ENCODE peak calls at places on chromosomes 7 and 10, in seven cellular contexts. One of them, this sample, is unnamed.

GRCh38 chr7:156160811-156161210 is 348.5 kb upstream of the SHH start:
- DNase-seq in trophoblast cell: no peak
- DNase-seq in mesenchymal stem cell: no peak
- DNase-seq in H1: peak
- DNase-seq in IMR-90: no peak
- DNase-seq in H9: peak
- DNase-seq in neuronal stem cell: peak
- DNase-seq in this sample: peak

GRCh38 chr7:23349484-23350157 is 50.5 kb downstream of the MALSU1 start:
- DNase-seq in H1: no peak
- DNase-seq in IMR-90: peak
- DNase-seq in mesenchymal stem cell: peak
- DNase-seq in trophoblast cell: no peak
- DNase-seq in neuronal stem cell: peak
- DNase-seq in H9: no peak
- DNase-seq in this sample: peak

GRCh38 chr7:148932-149855 is 43.2 kb upstream of the FAM20C start:
- DNase-seq in mesenchymal stem cell: peak
- DNase-seq in IMR-90: peak
- DNase-seq in H1: peak
- DNase-seq in H9: peak
- DNase-seq in trophoblast cell: peak
- DNase-seq in neuronal stem cell: peak
- DNase-seq in this sample: peak

GRCh38 chr7:81383848-81384247 is 386.0 kb downstream of the HGF start:
- DNase-seq in H9: no peak
- DNase-seq in mesenchymal stem cell: no peak
- DNase-seq in IMR-90: no peak
- DNase-seq in trophoblast cell: peak
- DNase-seq in neuronal stem cell: no peak
- DNase-seq in H1: no peak
- DNase-seq in this sample: no peak

GRCh38 chr10:130137077-130137448 is 872 bp downstream of the GLRX3 start:
- DNase-seq in IMR-90: peak
- DNase-seq in mesenchymal stem cell: peak
- DNase-seq in H1: no peak
- DNase-seq in H9: no peak
- DNase-seq in trophoblast cell: no peak
- DNase-seq in neuronal stem cell: peak
- DNase-seq in this sample: peak

GRCh38 chr7:129053938-129054437 is 923 bp downstream of the TNPO3 start:
- DNase-seq in H9: no peak
- DNase-seq in trophoblast cell: no peak
- DNase-seq in neuronal stem cell: peak
- DNase-seq in mesenchymal stem cell: peak
- DNase-seq in IMR-90: peak
- DNase-seq in H1: no peak
- DNase-seq in this sample: no peak

GRCh38 chr7:92633211-92633906 is 43.2 kb upstream of the FAM133B start:
- DNase-seq in IMR-90: peak
- DNase-seq in H1: no peak
- DNase-seq in trophoblast cell: peak
- DNase-seq in mesenchymal stem cell: peak
- DNase-seq in neuronal stem cell: no peak
- DNase-seq in H9: no peak
- DNase-seq in this sample: peak

GRCh38 chr7:155486783-155487508 is 29.0 kb downstream of the EN2 start:
- DNase-seq in H1: no peak
- DNase-seq in H9: no peak
- DNase-seq in neuronal stem cell: no peak
- DNase-seq in mesenchymal stem cell: no peak
- DNase-seq in IMR-90: no peak
- DNase-seq in trophoblast cell: no peak
- DNase-seq in this sample: no peak

GRCh38 chr10:14536269-14536903 is 205.7 kb upstream of the FRMD4A start:
- DNase-seq in H1: no peak
- DNase-seq in trophoblast cell: peak
- DNase-seq in H9: no peak
- DNase-seq in mesenchymal stem cell: no peak
- DNase-seq in IMR-90: no peak
- DNase-seq in neuronal stem cell: no peak
- DNase-seq in this sample: no peak

GRCh38 chr7:26631601-26632000 is 232.8 kb downstream of the SKAP2 start:
- DNase-seq in trophoblast cell: no peak
- DNase-seq in IMR-90: no peak
- DNase-seq in H9: no peak
- DNase-seq in H1: no peak
- DNase-seq in neuronal stem cell: no peak
- DNase-seq in mesenchymal stem cell: no peak
- DNase-seq in this sample: no peak

GRCh38 chr7:26630361-26630760 is 234.0 kb downstream of the SKAP2 start:
- DNase-seq in neuronal stem cell: no peak
- DNase-seq in IMR-90: no peak
- DNase-seq in mesenchymal stem cell: no peak
- DNase-seq in H9: no peak
- DNase-seq in trophoblast cell: peak
- DNase-seq in H1: no peak
- DNase-seq in this sample: no peak

GRCh38 chr7:26630941-26631580 is 233.3 kb downstream of the SKAP2 start:
- DNase-seq in IMR-90: no peak
- DNase-seq in mesenchymal stem cell: no peak
- DNase-seq in H9: no peak
- DNase-seq in neuronal stem cell: no peak
- DNase-seq in trophoblast cell: peak
- DNase-seq in H1: no peak
- DNase-seq in this sample: no peak

GRCh38 chr7:26627871-26628270 is 236.5 kb downstream of the SKAP2 start:
- DNase-seq in IMR-90: no peak
- DNase-seq in trophoblast cell: no peak
- DNase-seq in neuronal stem cell: no peak
- DNase-seq in H1: no peak
- DNase-seq in H9: no peak
- DNase-seq in mesenchymal stem cell: no peak
- DNase-seq in this sample: no peak

GRCh38 chr7:26629696-26630095 is 234.7 kb downstream of the SKAP2 start:
- DNase-seq in H9: no peak
- DNase-seq in mesenchymal stem cell: peak
- DNase-seq in H1: no peak
- DNase-seq in IMR-90: no peak
- DNase-seq in trophoblast cell: peak
- DNase-seq in neuronal stem cell: no peak
- DNase-seq in this sample: no peak
- H4K8ac ChIP-seq in H9: no peak
- H4K8ac ChIP-seq in mesenchymal stem cell: no peak
- H4K8ac ChIP-seq in H1: no peak
- H4K8ac ChIP-seq in IMR-90: no peak
- H4K8ac ChIP-seq in trophoblast cell: no peak
- H4K8ac ChIP-seq in neuronal stem cell: no peak
- H4K8ac ChIP-seq in this sample: no peak

GRCh38 chr10:12250181-12250580 is 54.2 kb downstream of the CDC123 start:
- DNase-seq in neuronal stem cell: no peak
- DNase-seq in trophoblast cell: no peak
- DNase-seq in H1: no peak
- DNase-seq in mesenchymal stem cell: no peak
- DNase-seq in H9: no peak
- DNase-seq in IMR-90: no peak
- DNase-seq in this sample: no peak
- H2BK120ac ChIP-seq in neuronal stem cell: no peak
- H2BK120ac ChIP-seq in trophoblast cell: no peak
- H2BK120ac ChIP-seq in H1: no peak
- H2BK120ac ChIP-seq in mesenchymal stem cell: no peak
- H2BK120ac ChIP-seq in H9: no peak
- H2BK120ac ChIP-seq in IMR-90: no peak
- H2BK120ac ChIP-seq in this sample: no peak

GRCh38 chr10:62266611-62267010 is 2.0 kb downstream of the RTKN2 start:
- DNase-seq in H1: no peak
- DNase-seq in neuronal stem cell: no peak
- DNase-seq in trophoblast cell: no peak
- DNase-seq in IMR-90: no peak
- DNase-seq in mesenchymal stem cell: no peak
- DNase-seq in H9: no peak
- DNase-seq in this sample: no peak
- H2BK5ac ChIP-seq in H1: no peak
- H2BK5ac ChIP-seq in neuronal stem cell: no peak
- H2BK5ac ChIP-seq in trophoblast cell: no peak
- H2BK5ac ChIP-seq in IMR-90: no peak
- H2BK5ac ChIP-seq in mesenchymal stem cell: no peak
- H2BK5ac ChIP-seq in H9: no peak
- H2BK5ac ChIP-seq in this sample: no peak

DNA sequence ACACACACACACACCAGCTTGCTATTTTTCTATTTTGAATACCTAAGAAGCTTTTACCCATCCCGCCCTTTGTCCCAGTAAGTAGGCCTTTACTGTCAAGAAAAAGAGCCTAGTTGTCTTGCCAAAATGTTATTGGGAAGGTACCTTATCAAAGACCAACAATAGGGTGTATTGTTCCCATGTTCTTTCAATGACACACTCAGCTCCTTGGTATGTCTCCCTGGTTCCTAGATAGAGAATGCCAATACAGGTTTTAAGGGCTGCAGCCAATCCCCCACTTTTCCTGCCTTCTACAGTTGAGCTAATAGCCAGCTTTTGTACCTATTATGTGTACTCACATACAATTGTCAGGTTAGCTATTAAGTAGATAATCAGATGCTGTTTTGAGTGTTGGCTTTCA is 92.0 kb upstream of the LRRTM3 start:
- DNase-seq in trophoblast cell: no peak
- DNase-seq in H9: no peak
- DNase-seq in neuronal stem cell: no peak
- DNase-seq in H1: no peak
- DNase-seq in IMR-90: no peak
- DNase-seq in mesenchymal stem cell: no peak
- DNase-seq in this sample: peak
- H4K8ac ChIP-seq in trophoblast cell: no peak
- H4K8ac ChIP-seq in H9: no peak
- H4K8ac ChIP-seq in neuronal stem cell: no peak
- H4K8ac ChIP-seq in H1: no peak
- H4K8ac ChIP-seq in IMR-90: no peak
- H4K8ac ChIP-seq in mesenchymal stem cell: no peak
- H4K8ac ChIP-seq in this sample: no peak